ENCODE peak calls at places on chromosomes 1 and 21, in eight cellular contexts. L, T, J, M, E, H, V and D are unnamed samples.

GRCh38 chr21:43349644-43350043 is 77.3 kb downstream of the SIK1 start:
- DNase-seq in V (no peak), M (no peak), L (no peak), T (no peak), J (no peak), E (no peak), H (no peak), D (no peak)

GRCh38 chr1:211735208-211736170 is 60.1 kb upstream of the NEK2 start:
- DNase-seq in H (peak; percentile 92), M (peak; percentile 99), J (peak; percentile 95), E (peak; percentile 38), L (peak; percentile 77), V (no peak), T (no peak), D (peak; percentile 55)

GRCh38 chr1:43447891-43448708 is 5.6 kb downstream of the HYI start:
- DNase-seq in V (no peak), H (no peak), L (no peak), M (no peak), E (no peak), J (no peak), T (peak; percentile 52), D (no peak)

GRCh38 chr1:9331558-9332346 is 39.1 kb downstream of the SPSB1 start:
- DNase-seq in T (no peak), H (peak; percentile 58), E (no peak), M (no peak), J (no peak), V (no peak), L (no peak), D (no peak)

GRCh38 chr1:79811173-79811572 is 804.6 kb upstream of the ADGRL4 start:
- DNase-seq in E (no peak), M (peak; percentile 68), H (peak; percentile 94), T (no peak), L (peak; percentile 67), J (peak; percentile 47), V (no peak), D (peak; percentile 55)

GRCh38 chr1:69223156-69223555 is 344.6 kb upstream of the LRRC7 start:
- DNase-seq in H (no peak), J (no peak), L (no peak), V (no peak), M (no peak), E (no peak), T (no peak), D (no peak)

GRCh38 chr1:15153184-15153841 is at the start of gene TMEM51:
- DNase-seq in M (peak; percentile 77), V (peak; percentile 91), H (peak; percentile 74), E (peak; percentile 86), T (peak; percentile 95), L (no peak), J (peak; percentile 68), D (peak; percentile 59)

GRCh38 chr1:156623946-156624813 is 5.0 kb downstream of the HAPLN2 start:
- DNase-seq in L (no peak), J (no peak), T (peak; percentile 80), H (peak; percentile 28), V (peak; percentile 90), M (peak; percentile 33), E (peak; percentile 35), D (peak; percentile 51)

GRCh38 chr1:24475700-24476099 is 26.9 kb upstream of the RCAN3 start:
- DNase-seq in H (no peak), E (no peak), T (no peak), L (no peak), M (no peak), J (no peak), V (no peak), D (no peak)

GRCh38 chr1:88014126-88014525 is 669.9 kb upstream of the PKN2 start:
- DNase-seq in T (no peak), V (no peak), L (no peak), J (peak; percentile 10), M (no peak), E (no peak), H (no peak), D (no peak)

GRCh38 chr1:55275976-55276375 is 60.8 kb upstream of the USP24 start:
- DNase-seq in M (no peak), L (no peak), E (no peak), T (no peak), H (peak; percentile 61), V (no peak), J (no peak), D (peak; percentile 26)

GRCh38 chr21:32524010-32524719 is 61.2 kb downstream of the TCP10L start:
- DNase-seq in T (no peak), H (peak; percentile 94), J (peak; percentile 58), V (no peak), M (no peak), L (peak; percentile 63), E (no peak), D (peak; percentile 75)

GRCh38 chr1:75502776-75503175 is 108.1 kb downstream of the SLC44A5 start:
- DNase-seq in M (no peak), T (no peak), L (peak; percentile 25), E (no peak), H (peak; percentile 91), V (no peak), J (no peak), D (peak; percentile 5)

GRCh38 chr1:44689447-44689765 is 14.9 kb downstream of the ARMH1 start:
- DNase-seq in V (no peak), T (no peak), E (no peak), L (no peak), H (no peak), M (no peak), J (no peak), D (no peak)

GRCh38 chr1:45979074-45979777 is 153.2 kb downstream of the PIK3R3 start:
- DNase-seq in V (no peak), H (peak; percentile 27), J (peak; percentile 67), L (no peak), M (peak; percentile 50), E (no peak), T (no peak), D (peak; percentile 78)

GRCh38 chr21:43727571-43728466 is 8.9 kb downstream of the PDXK start:
- DNase-seq in J (peak; percentile 86), E (no peak), L (no peak), M (peak; percentile 56), V (no peak), H (no peak), T (peak; percentile 68), D (peak; percentile 36)

GRCh38 chr1:107344268-107344667 is 203.4 kb downstream of the NTNG1 start:
- DNase-seq in T (no peak), M (no peak), L (no peak), J (no peak), E (no peak), H (no peak), V (peak; percentile 14), D (no peak)

GRCh38 chr1:214808845-214809460 is 206.0 kb downstream of the CENPF start:
- DNase-seq in J (no peak), L (no peak), H (peak; percentile 36), V (peak; percentile 64), T (no peak), M (peak; percentile 85), E (no peak), D (peak; percentile 72)
- TF ChIP-seq CTCF in J (peak; percentile 55), L (peak; percentile 50), H (peak; percentile 58), V (peak; percentile 75), T (no peak), M (peak; percentile 96), E (no peak), D (peak; percentile 71)

DNA sequence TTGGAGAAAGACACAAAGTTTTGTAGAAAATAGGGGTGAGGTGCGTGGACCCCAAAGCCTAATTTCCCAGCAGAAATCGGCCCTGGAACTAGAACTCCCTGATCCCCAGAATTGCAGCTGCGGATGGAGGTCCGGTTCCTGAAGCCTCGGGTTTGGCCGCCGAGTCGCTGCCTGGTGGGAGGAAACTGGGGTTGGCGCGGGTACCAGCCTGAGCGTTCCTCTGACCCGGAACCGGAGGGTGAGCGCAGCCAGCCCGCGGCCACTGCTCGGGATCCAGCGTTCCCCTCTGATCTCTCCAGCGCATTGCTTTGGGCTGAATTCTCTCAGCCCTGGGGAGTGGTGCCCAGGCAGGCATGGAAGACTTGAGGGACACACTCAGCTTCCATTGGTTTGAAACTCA is 1.6 kb downstream of the ST6GALNAC5 start:
- DNase-seq in T (peak; percentile 54), J (no peak), L (no peak), H (peak; percentile 1), E (no peak), M (no peak), V (peak; percentile 74), D (no peak)
- H3K4me3 ChIP-seq in T (no peak overlapping the region), J (no peak overlapping the region), L (peak overlapping the region; percentile 44), H (no peak overlapping the region), E (peak overlapping the region; percentile 24), M (no peak overlapping the region), V (peak overlapping the region; percentile 96), D (peak overlapping the region; percentile 57)

DNA sequence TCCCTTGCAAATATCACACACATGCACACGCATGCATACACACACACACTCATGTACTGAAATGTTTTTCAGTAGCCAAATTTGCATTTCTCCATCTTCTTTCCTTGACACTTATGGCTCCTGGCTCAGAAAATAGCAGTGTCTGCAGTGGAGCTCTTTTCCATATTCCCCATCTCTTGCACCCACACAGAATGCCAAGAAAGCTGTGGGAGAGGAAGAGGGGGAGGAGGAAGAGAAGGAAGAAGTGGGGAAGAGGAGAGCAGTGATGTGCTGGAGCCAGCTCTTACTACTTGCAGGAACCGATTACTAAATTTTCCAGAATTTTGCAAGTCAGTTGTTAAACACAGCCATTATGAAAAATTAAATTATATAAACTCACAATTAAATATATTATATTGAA is 9.9 kb downstream of the OPTC start:
- DNase-seq in J (no peak), E (no peak), H (no peak), V (no peak), T (no peak), L (no peak), M (no peak), D (no peak)
- TF ChIP-seq CTCF in J (no peak), E (no peak), H (no peak), V (no peak), T (no peak), L (no peak), M (no peak), D (no peak)

GRCh38 chr1:180171691-180172090 is 17.0 kb downstream of the QSOX1 start:
- DNase-seq in L (no peak), V (no peak), J (no peak), M (no peak), H (no peak), E (no peak), T (no peak), D (no peak)

GRCh38 chr1:180173451-180173850 is 18.8 kb downstream of the QSOX1 start:
- DNase-seq in L (no peak), J (no peak), M (no peak), T (no peak), E (no peak), V (no peak), H (no peak), D (no peak)

GRCh38 chr1:180175291-180175690 is 20.6 kb downstream of the QSOX1 start:
- DNase-seq in V (no peak), J (no peak), H (no peak), E (no peak), L (no peak), M (no peak), T (peak; percentile 51), D (no peak)

GRCh38 chr1:180175806-180176205 is 21.1 kb downstream of the QSOX1 start:
- DNase-seq in H (no peak), V (no peak), M (no peak), J (no peak), T (no peak), E (no peak), L (no peak), D (no peak)

DNA sequence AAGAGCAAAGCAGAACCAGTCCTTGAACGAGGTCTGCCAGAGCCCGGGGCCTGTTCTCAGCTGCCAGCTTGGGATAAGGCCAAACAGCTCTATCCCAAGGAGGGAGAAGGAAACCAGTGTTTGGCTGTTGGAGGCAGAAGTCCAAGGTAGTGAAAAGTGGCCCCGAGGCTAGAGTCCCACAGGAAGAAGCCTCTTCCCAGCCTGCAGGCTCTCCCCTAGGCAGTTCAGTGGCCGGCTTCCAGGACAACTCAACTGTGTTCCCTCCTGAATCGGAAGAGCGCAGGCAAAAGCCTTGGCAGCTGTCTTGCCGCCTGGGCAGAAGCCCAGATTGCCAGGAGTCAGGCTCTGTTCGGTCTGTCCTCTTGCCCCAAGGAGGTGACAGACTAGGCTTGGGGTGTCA is 19.3 kb downstream of the QSOX1 start:
- DNase-seq in V (no peak), J (no peak), M (peak; percentile 40), T (peak; percentile 73), H (peak; percentile 47), E (no peak), L (no peak), D (no peak)
- H3K4me3 ChIP-seq in V (no peak overlapping the region), J (no peak overlapping the region), M (no peak overlapping the region), T (no peak overlapping the region), H (no peak overlapping the region), E (no peak overlapping the region), L (no peak overlapping the region), D (no peak overlapping the region)